ENCODE peak calls at places on chromosome 19, in seven cellular contexts. One of them, this sample, is unnamed.

GRCh38 chr19:3409346-3410064 is 43.1 kb downstream of the NFIC start:
- DNase-seq in K562: no peak
- DNase-seq in Peyer's patch: no peak
- DNase-seq in body of pancreas: peak; percentile 69
- DNase-seq in stomach: peak; percentile 47
- DNase-seq in transverse colon: peak; percentile 60
- DNase-seq in erythroblast: no peak
- DNase-seq in this sample: peak; percentile 95

GRCh38 chr19:27974082-27974513 is 1238.9 kb downstream of the UQCRFS1 start:
- DNase-seq in K562: peak; percentile 26
- DNase-seq in Peyer's patch: no peak
- DNase-seq in body of pancreas: peak; percentile 57
- DNase-seq in stomach: peak; percentile 43
- DNase-seq in transverse colon: peak; percentile 9
- DNase-seq in erythroblast: peak; percentile 1
- DNase-seq in this sample: no peak

GRCh38 chr19:38285567-38285966 is 18.5 kb upstream of the C19orf33 start:
- DNase-seq in K562: no peak
- DNase-seq in Peyer's patch: no peak
- DNase-seq in body of pancreas: no peak
- DNase-seq in stomach: no peak
- DNase-seq in transverse colon: no peak
- DNase-seq in erythroblast: no peak
- DNase-seq in this sample: no peak

GRCh38 chr19:55543567-55543966 is 1.8 kb downstream of the SBK3 start:
- DNase-seq in K562: no peak
- DNase-seq in Peyer's patch: no peak
- DNase-seq in body of pancreas: no peak
- DNase-seq in stomach: no peak
- DNase-seq in transverse colon: no peak
- DNase-seq in erythroblast: no peak
- DNase-seq in this sample: no peak

GRCh38 chr19:23916991-23917390 is 2.3 kb downstream of the ZNF726 start:
- DNase-seq in K562: no peak
- DNase-seq in Peyer's patch: no peak
- DNase-seq in body of pancreas: no peak
- DNase-seq in stomach: no peak
- DNase-seq in transverse colon: no peak
- DNase-seq in erythroblast: no peak
- DNase-seq in this sample: no peak

GRCh38 chr19:3187662-3188511 is 2.2 kb downstream of the NCLN start:
- DNase-seq in K562: no peak
- DNase-seq in Peyer's patch: no peak
- DNase-seq in body of pancreas: no peak
- DNase-seq in stomach: no peak
- DNase-seq in transverse colon: no peak
- DNase-seq in erythroblast: no peak
- DNase-seq in this sample: no peak

GRCh38 chr19:2046046-2046907 is 4.8 kb downstream of the MKNK2 start:
- DNase-seq in K562: peak; percentile 16
- DNase-seq in Peyer's patch: no peak
- DNase-seq in body of pancreas: peak; percentile 42
- DNase-seq in stomach: no peak
- DNase-seq in transverse colon: no peak
- DNase-seq in erythroblast: no peak
- DNase-seq in this sample: peak; percentile 85

GRCh38 chr19:54473071-54473941 is at the start of gene CDC42EP5:
- DNase-seq in K562: peak; percentile 51
- DNase-seq in Peyer's patch: peak; percentile 80
- DNase-seq in body of pancreas: peak; percentile 60
- DNase-seq in stomach: peak; percentile 50
- DNase-seq in transverse colon: peak; percentile 86
- DNase-seq in erythroblast: no peak
- DNase-seq in this sample: peak; percentile 95

GRCh38 chr19:2756477-2756876 is 16.7 kb upstream of the SLC39A3 start:
- DNase-seq in K562: no peak
- DNase-seq in Peyer's patch: no peak
- DNase-seq in body of pancreas: no peak
- DNase-seq in stomach: no peak
- DNase-seq in transverse colon: no peak
- DNase-seq in erythroblast: no peak
- DNase-seq in this sample: no peak

GRCh38 chr19:2064395-2064787 is 13.3 kb upstream of the MKNK2 start:
- DNase-seq in K562: no peak
- DNase-seq in Peyer's patch: no peak
- DNase-seq in body of pancreas: no peak
- DNase-seq in stomach: no peak
- DNase-seq in transverse colon: no peak
- DNase-seq in erythroblast: no peak
- DNase-seq in this sample: no peak

GRCh38 chr19:28019901-28020300 is 1193.0 kb downstream of the UQCRFS1 start:
- DNase-seq in K562: no peak
- DNase-seq in Peyer's patch: no peak
- DNase-seq in body of pancreas: no peak
- DNase-seq in stomach: no peak
- DNase-seq in transverse colon: no peak
- DNase-seq in erythroblast: no peak
- DNase-seq in this sample: no peak

GRCh38 chr19:30785728-30786127 is 413.5 kb downstream of the ZNF536 start:
- DNase-seq in K562: no peak
- DNase-seq in Peyer's patch: no peak
- DNase-seq in body of pancreas: no peak
- DNase-seq in stomach: no peak
- DNase-seq in transverse colon: no peak
- DNase-seq in erythroblast: no peak
- DNase-seq in this sample: peak; percentile 9

GRCh38 chr19:806815-807421 is 9.7 kb downstream of the PTBP1 start:
- DNase-seq in K562: no peak
- DNase-seq in Peyer's patch: no peak
- DNase-seq in body of pancreas: peak; percentile 21
- DNase-seq in stomach: no peak
- DNase-seq in transverse colon: no peak
- DNase-seq in erythroblast: no peak
- DNase-seq in this sample: no peak

GRCh38 chr19:10431943-10432735 is 11.8 kb downstream of the PDE4A start:
- DNase-seq in K562: peak; percentile 87
- DNase-seq in Peyer's patch: peak; percentile 90
- DNase-seq in body of pancreas: peak; percentile 76
- DNase-seq in stomach: peak; percentile 78
- DNase-seq in transverse colon: peak; percentile 86
- DNase-seq in erythroblast: peak; percentile 77
- DNase-seq in this sample: no peak

GRCh38 chr19:31223805-31224534 is 125.3 kb downstream of the TSHZ3 start:
- DNase-seq in K562: no peak
- DNase-seq in Peyer's patch: no peak
- DNase-seq in body of pancreas: no peak
- DNase-seq in stomach: no peak
- DNase-seq in transverse colon: no peak
- DNase-seq in erythroblast: no peak
- DNase-seq in this sample: no peak

DNA sequence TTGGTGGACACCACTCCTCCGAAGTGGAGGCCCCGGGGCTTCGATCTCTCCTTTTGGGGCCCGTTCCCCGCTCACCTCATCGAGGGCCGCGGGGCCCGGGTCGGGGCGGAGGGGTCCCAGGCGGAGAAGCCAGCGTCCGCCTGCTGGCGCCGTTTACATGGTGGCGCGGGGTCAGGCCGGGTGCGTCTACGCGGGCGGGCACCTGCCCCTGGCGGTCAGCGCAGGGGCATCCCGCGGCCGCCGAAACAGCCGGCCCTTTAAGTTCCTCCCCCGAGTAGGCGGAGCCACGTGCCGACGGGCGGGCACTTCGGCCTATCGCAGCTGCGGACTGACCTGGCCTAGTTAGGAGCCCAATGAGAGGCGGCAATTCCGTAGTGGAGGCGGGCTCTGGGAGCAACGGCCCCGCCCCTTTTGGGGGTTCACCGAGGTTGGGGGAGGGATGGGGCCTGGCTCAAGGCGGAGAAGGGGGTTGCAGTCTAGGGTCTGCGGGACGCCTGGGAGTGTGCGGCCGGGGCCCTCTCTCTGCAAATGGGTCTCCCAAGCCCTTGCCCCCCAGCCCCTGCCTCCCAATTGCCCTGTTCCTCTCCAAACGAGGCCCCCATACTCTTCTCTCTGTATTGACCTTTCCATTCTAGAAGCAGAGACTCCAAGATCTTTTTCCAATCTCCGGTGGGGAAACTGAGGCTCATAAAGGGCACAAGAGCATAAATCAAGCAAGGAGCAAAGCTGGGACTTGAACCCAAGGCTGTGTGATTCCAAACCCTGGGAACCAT is at the start of gene ABHD8:
- DNase-seq in K562: peak; percentile 95
- DNase-seq in Peyer's patch: peak; percentile 98
- DNase-seq in body of pancreas: peak; percentile 97
- DNase-seq in stomach: peak; percentile 97
- DNase-seq in transverse colon: peak; percentile 98
- DNase-seq in erythroblast: peak; percentile 97
- DNase-seq in this sample: peak; percentile 99
- TF ChIP-seq POLR2A in K562: peak; percentile 64
- TF ChIP-seq POLR2A in Peyer's patch: no peak
- TF ChIP-seq POLR2A in body of pancreas: peak; percentile 70
- TF ChIP-seq POLR2A in stomach: no peak
- TF ChIP-seq POLR2A in transverse colon: no peak
- TF ChIP-seq POLR2A in erythroblast: peak; percentile 38
- TF ChIP-seq POLR2A in this sample: no peak

GRCh38 chr19:50795665-50796073 is 5.5 kb downstream of the ACP4 start:
- DNase-seq in K562: no peak
- DNase-seq in Peyer's patch: no peak
- DNase-seq in body of pancreas: no peak
- DNase-seq in stomach: no peak
- DNase-seq in transverse colon: no peak
- DNase-seq in erythroblast: no peak
- DNase-seq in this sample: no peak
- TF ChIP-seq POLR2A in K562: peak; percentile 80
- TF ChIP-seq POLR2A in Peyer's patch: no peak
- TF ChIP-seq POLR2A in body of pancreas: no peak
- TF ChIP-seq POLR2A in stomach: no peak
- TF ChIP-seq POLR2A in transverse colon: no peak
- TF ChIP-seq POLR2A in erythroblast: peak; percentile 38
- TF ChIP-seq POLR2A in this sample: no peak

DNA sequence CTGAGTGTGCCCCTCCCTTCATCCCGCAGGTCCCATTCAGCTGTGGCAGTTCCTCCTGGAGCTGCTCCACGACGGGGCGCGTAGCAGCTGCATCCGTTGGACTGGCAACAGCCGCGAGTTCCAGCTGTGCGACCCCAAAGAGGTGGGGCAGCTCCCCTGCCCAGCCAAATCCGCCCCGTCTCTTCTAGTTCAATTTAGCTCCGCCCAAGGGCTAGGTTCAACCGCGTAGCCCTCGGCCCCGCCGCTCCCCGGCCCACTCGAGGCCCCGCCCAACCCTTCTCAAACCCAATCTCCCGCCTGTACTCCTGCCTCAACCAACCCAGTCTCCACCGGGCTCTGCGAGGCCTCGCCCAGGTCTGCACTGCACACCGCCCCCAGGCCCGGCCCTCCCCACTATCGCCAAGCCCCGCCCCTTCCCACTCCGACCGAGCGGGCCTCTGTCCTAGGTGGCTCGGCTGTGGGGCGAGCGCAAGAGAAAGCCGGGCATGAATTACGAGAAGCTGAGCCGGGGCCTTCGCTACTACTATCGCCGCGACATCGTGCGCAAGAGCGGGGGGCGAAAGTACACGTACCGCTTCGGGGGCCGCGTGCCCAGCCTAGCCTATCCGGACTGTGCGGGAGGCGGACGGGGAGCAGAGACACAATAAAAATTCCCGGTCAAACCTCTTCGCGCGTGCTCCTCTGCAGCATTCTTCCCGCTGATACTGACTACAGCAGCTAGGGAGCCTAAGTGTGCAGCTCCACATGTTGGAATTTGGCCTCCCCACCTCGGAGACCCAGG is 2.9 kb downstream of the ETV2 start:
- DNase-seq in K562: peak; percentile 91
- DNase-seq in Peyer's patch: peak; percentile 99
- DNase-seq in body of pancreas: peak; percentile 98
- DNase-seq in stomach: peak; percentile 98
- DNase-seq in transverse colon: peak; percentile 98
- DNase-seq in erythroblast: peak; percentile 98
- DNase-seq in this sample: peak; percentile 94
- TF ChIP-seq POLR2A in K562: peak; percentile 72
- TF ChIP-seq POLR2A in Peyer's patch: peak; percentile 75
- TF ChIP-seq POLR2A in body of pancreas: peak; percentile 68
- TF ChIP-seq POLR2A in stomach: peak; percentile 24
- TF ChIP-seq POLR2A in transverse colon: peak; percentile 75
- TF ChIP-seq POLR2A in erythroblast: peak; percentile 31
- TF ChIP-seq POLR2A in this sample: no peak

GRCh38 chr19:19628499-19629134 is 597 bp upstream of the LPAR2 start:
- DNase-seq in K562: no peak
- DNase-seq in Peyer's patch: peak; percentile 78
- DNase-seq in body of pancreas: peak; percentile 80
- DNase-seq in stomach: peak; percentile 85
- DNase-seq in transverse colon: peak; percentile 69
- DNase-seq in erythroblast: no peak
- DNase-seq in this sample: no peak

GRCh38 chr19:19630062-19630414 is 2.0 kb upstream of the LPAR2 start:
- DNase-seq in K562: no peak
- DNase-seq in Peyer's patch: no peak
- DNase-seq in body of pancreas: no peak
- DNase-seq in stomach: no peak
- DNase-seq in transverse colon: no peak
- DNase-seq in erythroblast: no peak
- DNase-seq in this sample: no peak

GRCh38 chr19:19626516-19627441 is 1.2 kb downstream of the LPAR2 start:
- DNase-seq in K562: no peak
- DNase-seq in Peyer's patch: peak; percentile 59
- DNase-seq in body of pancreas: no peak
- DNase-seq in stomach: peak; percentile 38
- DNase-seq in transverse colon: no peak
- DNase-seq in erythroblast: no peak
- DNase-seq in this sample: no peak

GRCh38 chr19:19627442-19627715 is 641 bp downstream of the LPAR2 start:
- DNase-seq in K562: no peak
- DNase-seq in Peyer's patch: no peak
- DNase-seq in body of pancreas: no peak
- DNase-seq in stomach: no peak
- DNase-seq in transverse colon: no peak
- DNase-seq in erythroblast: no peak
- DNase-seq in this sample: no peak

DNA sequence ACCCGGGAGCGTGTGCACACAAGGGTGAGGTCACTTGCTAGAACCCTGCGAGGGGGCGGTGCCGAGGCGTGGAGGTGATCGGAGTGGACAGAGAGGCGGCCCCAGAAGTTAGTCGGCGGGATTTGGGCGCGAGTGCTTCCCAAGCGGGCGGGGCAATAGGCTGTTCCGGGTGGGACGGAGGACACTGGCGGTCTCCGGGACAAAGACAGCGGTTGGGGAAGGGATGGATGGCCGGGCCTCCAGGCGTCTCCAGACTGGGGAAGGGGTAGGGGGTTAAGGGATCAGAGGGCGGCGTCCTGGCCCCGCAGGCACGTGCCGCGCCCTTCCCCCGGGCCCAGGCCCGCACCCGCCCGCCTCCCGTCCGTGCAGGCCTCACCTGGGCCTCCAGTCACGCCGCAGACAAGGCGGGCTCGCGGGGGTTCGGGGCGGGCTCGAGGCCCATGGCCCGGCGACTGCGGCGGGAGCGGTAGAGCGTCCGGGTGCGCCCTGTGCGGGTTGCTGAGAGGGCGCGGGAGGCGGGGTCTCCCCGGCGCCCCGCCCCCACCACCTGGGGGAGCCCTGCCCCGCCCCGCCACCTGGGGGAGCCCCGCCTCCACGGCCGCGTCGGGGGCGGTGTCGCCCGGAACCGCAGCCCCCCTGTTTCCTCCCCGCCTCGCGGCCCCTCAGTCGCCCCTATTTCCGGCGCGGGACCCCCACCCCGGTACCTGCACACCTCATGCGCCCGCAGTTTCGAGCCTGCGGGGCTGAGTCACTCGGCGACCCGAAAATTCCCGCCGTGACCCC is at the start of gene LPAR2:
- DNase-seq in K562: no peak
- DNase-seq in Peyer's patch: peak; percentile 90
- DNase-seq in body of pancreas: peak; percentile 87
- DNase-seq in stomach: peak; percentile 87
- DNase-seq in transverse colon: peak; percentile 82
- DNase-seq in erythroblast: no peak
- DNase-seq in this sample: no peak
- TF ChIP-seq POLR2A in K562: no peak
- TF ChIP-seq POLR2A in Peyer's patch: peak; percentile 44
- TF ChIP-seq POLR2A in body of pancreas: peak; percentile 64
- TF ChIP-seq POLR2A in stomach: no peak
- TF ChIP-seq POLR2A in transverse colon: peak; percentile 25
- TF ChIP-seq POLR2A in erythroblast: no peak
- TF ChIP-seq POLR2A in this sample: no peak